ENCODE peak calls at places on chromosome 3, in four cellular contexts. One of them, this sample, is unnamed.

GRCh38 chr3:62084558-62084957 is 288.8 kb downstream of the FEZF2 start:
- DNase-seq in foreskin fibroblast: no peak
- DNase-seq in body of pancreas: no peak
- DNase-seq in keratinocyte: peak; percentile 17
- DNase-seq in this sample: no peak

GRCh38 chr3:178546079-178546478 is 9.8 kb downstream of the KCNMB2 start:
- DNase-seq in foreskin fibroblast: no peak
- DNase-seq in body of pancreas: no peak
- DNase-seq in keratinocyte: no peak
- DNase-seq in this sample: peak; percentile 53

GRCh38 chr3:9778102-9778501 is 8.4 kb upstream of the CAMK1 start:
- DNase-seq in foreskin fibroblast: peak; percentile 91
- DNase-seq in body of pancreas: no peak
- DNase-seq in keratinocyte: no peak
- DNase-seq in this sample: no peak

GRCh38 chr3:4898454-4899313 is 80.6 kb upstream of the BHLHE40 start:
- DNase-seq in foreskin fibroblast: no peak
- DNase-seq in body of pancreas: no peak
- DNase-seq in keratinocyte: no peak
- DNase-seq in this sample: peak; percentile 78

GRCh38 chr3:196336319-196337145 is 1.7 kb downstream of the TM4SF19 start:
- DNase-seq in foreskin fibroblast: no peak
- DNase-seq in body of pancreas: peak; percentile 82
- DNase-seq in keratinocyte: no peak
- DNase-seq in this sample: no peak

GRCh38 chr3:101936419-101937331 is 87.4 kb downstream of the NFKBIZ start:
- DNase-seq in foreskin fibroblast: peak; percentile 85
- DNase-seq in body of pancreas: no peak
- DNase-seq in keratinocyte: no peak
- DNase-seq in this sample: peak; percentile 91

GRCh38 chr3:104939196-104939595 is 427.5 kb upstream of the ALCAM start:
- DNase-seq in foreskin fibroblast: peak; percentile 55
- DNase-seq in body of pancreas: no peak
- DNase-seq in keratinocyte: no peak
- DNase-seq in this sample: no peak

GRCh38 chr3:120344349-120344748 is 4.8 kb downstream of the LRRC58 start:
- DNase-seq in foreskin fibroblast: peak; percentile 30
- DNase-seq in body of pancreas: no peak
- DNase-seq in keratinocyte: no peak
- DNase-seq in this sample: peak; percentile 34

GRCh38 chr3:141425523-141426233 is 57.4 kb downstream of the ZBTB38 start:
- DNase-seq in foreskin fibroblast: no peak
- DNase-seq in body of pancreas: no peak
- DNase-seq in keratinocyte: no peak
- DNase-seq in this sample: no peak

GRCh38 chr3:54358327-54358726 is 236.0 kb downstream of the CACNA2D3 start:
- DNase-seq in foreskin fibroblast: peak; percentile 1
- DNase-seq in body of pancreas: no peak
- DNase-seq in keratinocyte: no peak
- DNase-seq in this sample: no peak

GRCh38 chr3:188179006-188179966 is 25.3 kb downstream of the LPP start:
- DNase-seq in foreskin fibroblast: peak; percentile 84
- DNase-seq in body of pancreas: no peak
- DNase-seq in keratinocyte: no peak
- DNase-seq in this sample: no peak

GRCh38 chr3:188047536-188047935 is 106.4 kb upstream of the LPP start:
- DNase-seq in foreskin fibroblast: no peak
- DNase-seq in body of pancreas: no peak
- DNase-seq in keratinocyte: no peak
- DNase-seq in this sample: no peak

GRCh38 chr3:52277972-52278509 is 408 bp downstream of the WDR82 start:
- DNase-seq in foreskin fibroblast: no peak
- DNase-seq in body of pancreas: no peak
- DNase-seq in keratinocyte: no peak
- DNase-seq in this sample: peak; percentile 70

GRCh38 chr3:160671231-160671630 is 5.7 kb upstream of the ARL14 start:
- DNase-seq in foreskin fibroblast: no peak
- DNase-seq in body of pancreas: no peak
- DNase-seq in keratinocyte: no peak
- DNase-seq in this sample: peak; percentile 87

GRCh38 chr3:192514754-192515660 is 212.3 kb downstream of the FGF12 start:
- DNase-seq in foreskin fibroblast: no peak
- DNase-seq in body of pancreas: peak; percentile 81
- DNase-seq in keratinocyte: no peak
- DNase-seq in this sample: peak; percentile 1

GRCh38 chr3:110811050-110811449 is 260.6 kb upstream of the NECTIN3 start:
- DNase-seq in foreskin fibroblast: peak; percentile 65
- DNase-seq in body of pancreas: no peak
- DNase-seq in keratinocyte: no peak
- DNase-seq in this sample: no peak

GRCh38 chr3:126537730-126538281 is 13.9 kb downstream of the CHST13 start:
- DNase-seq in foreskin fibroblast: no peak
- DNase-seq in body of pancreas: no peak
- DNase-seq in keratinocyte: no peak
- DNase-seq in this sample: no peak

GRCh38 chr3:196666001-196666867 is 26.7 kb downstream of the NRROS start:
- DNase-seq in foreskin fibroblast: peak; percentile 89
- DNase-seq in body of pancreas: no peak
- DNase-seq in keratinocyte: peak; percentile 30
- DNase-seq in this sample: no peak

GRCh38 chr3:52172262-52172757 is 18.1 kb upstream of the POC1A start:
- DNase-seq in foreskin fibroblast: no peak
- DNase-seq in body of pancreas: no peak
- DNase-seq in keratinocyte: no peak
- DNase-seq in this sample: no peak

GRCh38 chr3:59873576-59874230 is 823.9 kb upstream of the CFAP20DC start:
- DNase-seq in foreskin fibroblast: no peak
- DNase-seq in body of pancreas: no peak
- DNase-seq in keratinocyte: no peak
- DNase-seq in this sample: peak; percentile 17

GRCh38 chr3:14431556-14431927 is 29.1 kb downstream of the SLC6A6 start:
- DNase-seq in foreskin fibroblast: no peak
- DNase-seq in body of pancreas: no peak
- DNase-seq in keratinocyte: no peak
- DNase-seq in this sample: peak; percentile 85

GRCh38 chr3:5232570-5232969 is 45.1 kb downstream of the EDEM1 start:
- DNase-seq in foreskin fibroblast: no peak
- DNase-seq in body of pancreas: no peak
- DNase-seq in keratinocyte: no peak
- DNase-seq in this sample: no peak

GRCh38 chr3:127035672-127036071 is 52.8 kb downstream of the PLXNA1 start:
- DNase-seq in foreskin fibroblast: peak; percentile 90
- DNase-seq in body of pancreas: peak; percentile 23
- DNase-seq in keratinocyte: peak; percentile 67
- DNase-seq in this sample: no peak

GRCh38 chr3:40961104-40961857 is 238.0 kb upstream of the CTNNB1 start:
- DNase-seq in foreskin fibroblast: no peak
- DNase-seq in body of pancreas: no peak
- DNase-seq in keratinocyte: no peak
- DNase-seq in this sample: peak; percentile 56

GRCh38 chr3:72099331-72100061 is 314.5 kb upstream of the PROK2 start:
- DNase-seq in foreskin fibroblast: no peak
- DNase-seq in body of pancreas: no peak
- DNase-seq in keratinocyte: no peak
- DNase-seq in this sample: peak; percentile 37

GRCh38 chr3:168801792-168802191 is 706.1 kb upstream of the GOLIM4 start:
- DNase-seq in foreskin fibroblast: peak; percentile 71
- DNase-seq in body of pancreas: no peak
- DNase-seq in keratinocyte: no peak
- DNase-seq in this sample: no peak

GRCh38 chr3:43259626-43260025 is 26.7 kb upstream of the SNRK start:
- DNase-seq in foreskin fibroblast: peak; percentile 16
- DNase-seq in body of pancreas: no peak
- DNase-seq in keratinocyte: peak; percentile 81
- DNase-seq in this sample: no peak

GRCh38 chr3:45417949-45418847 is 29.8 kb downstream of the LARS2 start:
- DNase-seq in foreskin fibroblast: no peak
- DNase-seq in body of pancreas: no peak
- DNase-seq in keratinocyte: no peak
- DNase-seq in this sample: no peak

GRCh38 chr3:152071924-152072323 is 196.8 kb upstream of the MBNL1 start:
- DNase-seq in foreskin fibroblast: peak; percentile 61
- DNase-seq in body of pancreas: no peak
- DNase-seq in keratinocyte: no peak
- DNase-seq in this sample: peak; percentile 57

GRCh38 chr3:123833398-123833785 is 50.7 kb downstream of the MYLK start:
- DNase-seq in foreskin fibroblast: peak; percentile 71
- DNase-seq in body of pancreas: no peak
- DNase-seq in keratinocyte: no peak
- DNase-seq in this sample: no peak

GRCh38 chr3:46873521-46873920 is 4.0 kb upstream of the PTH1R start:
- DNase-seq in foreskin fibroblast: no peak
- DNase-seq in body of pancreas: no peak
- DNase-seq in keratinocyte: no peak
- DNase-seq in this sample: no peak

GRCh38 chr3:8865697-8866096 is 96.3 kb upstream of the OXTR start:
- DNase-seq in foreskin fibroblast: no peak
- DNase-seq in body of pancreas: no peak
- DNase-seq in keratinocyte: no peak
- DNase-seq in this sample: no peak

GRCh38 chr3:124927454-124928079 is 7.0 kb downstream of the MUC13 start:
- DNase-seq in foreskin fibroblast: no peak
- DNase-seq in body of pancreas: no peak
- DNase-seq in keratinocyte: no peak
- DNase-seq in this sample: peak; percentile 67

GRCh38 chr3:69907554-69907953 is 92.0 kb upstream of the SAMMSON start:
- DNase-seq in foreskin fibroblast: no peak
- DNase-seq in body of pancreas: no peak
- DNase-seq in keratinocyte: no peak
- DNase-seq in this sample: no peak

DNA sequence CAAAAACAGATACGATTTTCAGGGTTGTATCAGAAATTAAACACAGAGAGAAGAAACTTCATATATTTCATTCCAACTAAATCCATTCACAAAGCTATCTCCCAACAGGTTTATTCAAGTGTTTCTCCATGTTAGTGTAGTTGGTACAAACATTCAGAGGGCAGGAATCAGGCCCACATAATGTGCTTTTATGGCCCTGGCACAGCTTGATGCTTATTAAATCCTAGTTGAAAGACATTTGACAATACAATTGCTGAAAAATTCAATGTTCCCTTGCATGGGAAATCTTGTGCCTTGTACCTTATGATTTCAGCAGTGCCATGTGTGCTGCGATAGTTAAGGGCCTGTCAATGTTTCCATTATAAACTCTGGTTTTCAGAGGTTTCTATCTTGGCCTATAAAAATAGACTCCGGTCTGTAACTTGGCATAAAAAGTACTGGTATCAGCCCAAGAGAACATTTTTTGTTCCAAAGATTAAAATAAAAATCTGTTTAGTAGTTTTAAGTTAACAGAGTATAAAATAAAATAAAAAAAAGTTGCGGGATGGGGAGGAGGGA is 207.2 kb downstream of the TBC1D5 start:
- DNase-seq in foreskin fibroblast: no peak
- DNase-seq in body of pancreas: no peak
- DNase-seq in keratinocyte: no peak
- DNase-seq in this sample: no peak
- H3K4me3 ChIP-seq in foreskin fibroblast: no peak overlapping the region
- H3K4me3 ChIP-seq in body of pancreas: no peak overlapping the region
- H3K4me3 ChIP-seq in keratinocyte: no peak overlapping the region
- H3K4me3 ChIP-seq in this sample: no peak overlapping the region

GRCh38 chr3:147412491-147412916 is 3.3 kb downstream of the ZIC1 start:
- DNase-seq in foreskin fibroblast: no peak
- DNase-seq in body of pancreas: no peak
- DNase-seq in keratinocyte: no peak
- DNase-seq in this sample: no peak

GRCh38 chr3:147413712-147414325 is 4.7 kb downstream of the ZIC1 start:
- DNase-seq in foreskin fibroblast: no peak
- DNase-seq in body of pancreas: no peak
- DNase-seq in keratinocyte: no peak
- DNase-seq in this sample: no peak

GRCh38 chr3:147414369-147415135 is 5.4 kb downstream of the ZIC1 start:
- DNase-seq in foreskin fibroblast: no peak
- DNase-seq in body of pancreas: no peak
- DNase-seq in keratinocyte: no peak
- DNase-seq in this sample: no peak

GRCh38 chr3:147411777-147412176 is 2.6 kb downstream of the ZIC1 start:
- DNase-seq in foreskin fibroblast: no peak
- DNase-seq in body of pancreas: no peak
- DNase-seq in keratinocyte: no peak
- DNase-seq in this sample: no peak

GRCh38 chr3:147412917-147413711 is 3.9 kb downstream of the ZIC1 start:
- DNase-seq in foreskin fibroblast: no peak
- DNase-seq in body of pancreas: no peak
- DNase-seq in keratinocyte: no peak
- DNase-seq in this sample: no peak
- H3K4me3 ChIP-seq in foreskin fibroblast: peak overlapping the region; percentile 28
- H3K4me3 ChIP-seq in body of pancreas: no peak overlapping the region
- H3K4me3 ChIP-seq in keratinocyte: no peak overlapping the region
- H3K4me3 ChIP-seq in this sample: peak overlapping the region; percentile 25

DNA sequence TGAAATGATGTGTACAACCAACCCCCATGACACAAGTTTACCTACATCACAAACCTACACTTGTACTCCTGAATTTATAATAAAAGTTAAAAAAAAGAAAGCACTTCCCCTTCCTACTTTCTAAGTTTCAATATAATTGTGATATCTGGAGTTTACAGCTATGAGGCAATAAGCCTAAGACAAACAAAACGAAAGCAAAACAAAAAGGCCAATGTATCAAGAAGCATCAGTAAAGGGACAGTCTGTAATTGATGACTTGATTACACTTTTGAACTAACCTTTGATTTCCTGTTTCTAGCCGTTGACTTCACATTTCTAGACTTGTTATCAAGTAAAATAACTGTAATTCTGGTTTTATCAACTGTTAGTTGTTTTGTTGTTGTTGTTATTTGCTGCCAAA is 187.5 kb upstream of the CNTN3 start:
- DNase-seq in foreskin fibroblast: no peak
- DNase-seq in body of pancreas: no peak
- DNase-seq in keratinocyte: no peak
- DNase-seq in this sample: no peak
- H3K4me3 ChIP-seq in foreskin fibroblast: no peak overlapping the region
- H3K4me3 ChIP-seq in body of pancreas: no peak overlapping the region
- H3K4me3 ChIP-seq in keratinocyte: no peak overlapping the region
- H3K4me3 ChIP-seq in this sample: no peak overlapping the region

DNA sequence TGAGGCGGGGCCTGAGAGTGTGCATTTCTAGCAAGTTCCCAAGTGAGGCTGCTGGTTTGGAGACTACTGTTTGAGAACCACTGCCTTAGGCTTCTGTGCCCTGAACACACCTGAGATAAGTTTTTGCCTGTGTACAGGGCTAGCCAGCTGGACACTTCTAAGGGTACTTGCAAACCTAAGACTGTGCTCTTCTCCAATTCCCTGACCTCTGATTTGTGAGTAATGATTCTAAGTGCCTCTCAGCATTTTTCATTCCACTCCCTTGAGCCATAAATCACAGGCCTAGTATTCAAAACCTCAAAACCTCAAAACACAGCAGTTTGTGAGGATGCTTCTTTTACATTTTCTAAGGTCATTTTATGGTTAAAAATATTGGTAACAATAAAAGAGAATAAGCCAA is 148.4 kb downstream of the CHST2 start:
- DNase-seq in foreskin fibroblast: peak; percentile 70
- DNase-seq in body of pancreas: no peak
- DNase-seq in keratinocyte: no peak
- DNase-seq in this sample: no peak
- H3K4me3 ChIP-seq in foreskin fibroblast: no peak overlapping the region
- H3K4me3 ChIP-seq in body of pancreas: no peak overlapping the region
- H3K4me3 ChIP-seq in keratinocyte: no peak overlapping the region
- H3K4me3 ChIP-seq in this sample: no peak overlapping the region